ENCODE peak calls at places on chromosomes 12 and 14, in four cellular contexts. Q is GM06990, F is T-helper 2 cell, U is Right ventricle myocardium inferior. O is an unnamed sample.

GRCh38 chr12:94730846-94731245 is 80.5 kb upstream of the TMCC3 start:
- DNase-seq in U (no peak), F (no peak), Q (no peak), O (no peak)

GRCh38 chr12:104370989-104371870 is 67.7 kb downstream of the EID3 start:
- DNase-seq in Q (no peak), U (no peak), F (no peak), O (no peak)

GRCh38 chr14:31965735-31966598 is 111.1 kb upstream of the ARHGAP5 start:
- DNase-seq in F (no peak), U (no peak), Q (no peak), O (no peak)

GRCh38 chr14:101465795-101466448 is 95.4 kb upstream of the DIO3 start:
- DNase-seq in Q (no peak), U (no peak), F (no peak), O (no peak)

GRCh38 chr14:64296561-64296960 is 2.4 kb upstream of the ESR2 start:
- DNase-seq in U (no peak), F (no peak), Q (no peak), O (no peak)

GRCh38 chr14:39374846-39375245 is 57.4 kb downstream of the FBXO33 start:
- DNase-seq in Q (no peak), F (no peak), U (no peak), O (no peak)

GRCh38 chr14:92450351-92451070 is 63.1 kb upstream of the RIN3 start:
- DNase-seq in F (no peak), Q (no peak), U (no peak), O (no peak)

GRCh38 chr12:16307843-16308475 is 30.5 kb upstream of the SLC15A5 start:
- DNase-seq in U (no peak), F (no peak), Q (no peak), O (no peak)

GRCh38 chr14:82796081-82796480 is 1262.4 kb upstream of the SEL1L start:
- DNase-seq in F (no peak), U (no peak), Q (no peak), O (no peak)

GRCh38 chr12:51051787-51052186 is 3.7 kb downstream of the LETMD1 start:
- DNase-seq in U (no peak), F (no peak), Q (no peak), O (no peak)

GRCh38 chr12:108980831-108981618 is 39.8 kb downstream of the SVOP start:
- DNase-seq in U (no peak), Q (no peak), F (no peak), O (no peak)

O was measured in CD8-positive, alpha-beta T cell.